ENCODE peak calls at places on chromosomes 2 and 18, in eight cellular contexts. One of them, this sample, is unnamed.

GRCh38 chr2:19899853-19900525 is 1.8 kb downstream of the TTC32 start:
- DNase-seq in A549: no peak
- DNase-seq in kidney: no peak
- DNase-seq in lower lobe of right lung: no peak
- DNase-seq in esophagus muscularis mucosa: no peak
- DNase-seq in Panc1: no peak
- DNase-seq in thoracic aorta: no peak
- DNase-seq in neural progenitor cell: no peak
- DNase-seq in this sample: no peak

GRCh38 chr2:33015421-33016142 is 68.8 kb downstream of the LTBP1 start:
- DNase-seq in Panc1: no peak
- DNase-seq in neural progenitor cell: no peak
- DNase-seq in A549: peak; percentile 89
- DNase-seq in kidney: no peak
- DNase-seq in thoracic aorta: no peak
- DNase-seq in esophagus muscularis mucosa: peak; percentile 86
- DNase-seq in lower lobe of right lung: no peak
- DNase-seq in this sample: no peak

GRCh38 chr2:46943881-46944798 is 28.5 kb upstream of the MCFD2 start:
- DNase-seq in neural progenitor cell: no peak
- DNase-seq in kidney: no peak
- DNase-seq in lower lobe of right lung: no peak
- DNase-seq in esophagus muscularis mucosa: no peak
- DNase-seq in A549: no peak
- DNase-seq in thoracic aorta: no peak
- DNase-seq in Panc1: no peak
- DNase-seq in this sample: no peak

GRCh38 chr18:10864722-10865121 is 284.6 kb downstream of the PIEZO2 start:
- DNase-seq in thoracic aorta: no peak
- DNase-seq in neural progenitor cell: no peak
- DNase-seq in lower lobe of right lung: no peak
- DNase-seq in esophagus muscularis mucosa: no peak
- DNase-seq in A549: no peak
- DNase-seq in Panc1: no peak
- DNase-seq in kidney: no peak
- DNase-seq in this sample: no peak

GRCh38 chr2:214019229-214019972 is 391.5 kb upstream of the VWC2L start:
- DNase-seq in thoracic aorta: peak; percentile 52
- DNase-seq in A549: peak; percentile 87
- DNase-seq in esophagus muscularis mucosa: no peak
- DNase-seq in kidney: no peak
- DNase-seq in Panc1: peak; percentile 81
- DNase-seq in neural progenitor cell: no peak
- DNase-seq in lower lobe of right lung: no peak
- DNase-seq in this sample: no peak

GRCh38 chr2:63218800-63219511 is 168.3 kb downstream of the OTX1 start:
- DNase-seq in thoracic aorta: no peak
- DNase-seq in A549: no peak
- DNase-seq in lower lobe of right lung: no peak
- DNase-seq in esophagus muscularis mucosa: no peak
- DNase-seq in Panc1: no peak
- DNase-seq in kidney: no peak
- DNase-seq in neural progenitor cell: no peak
- DNase-seq in this sample: no peak

GRCh38 chr2:1910562-1911256 is 166.4 kb upstream of the PXDN start:
- DNase-seq in neural progenitor cell: no peak
- DNase-seq in A549: no peak
- DNase-seq in Panc1: no peak
- DNase-seq in esophagus muscularis mucosa: no peak
- DNase-seq in lower lobe of right lung: no peak
- DNase-seq in thoracic aorta: no peak
- DNase-seq in kidney: no peak
- DNase-seq in this sample: peak; percentile 41

GRCh38 chr2:54504866-54505265 is 48.7 kb downstream of the SPTBN1 start:
- DNase-seq in neural progenitor cell: no peak
- DNase-seq in A549: no peak
- DNase-seq in thoracic aorta: no peak
- DNase-seq in esophagus muscularis mucosa: no peak
- DNase-seq in kidney: no peak
- DNase-seq in lower lobe of right lung: no peak
- DNase-seq in Panc1: no peak
- DNase-seq in this sample: no peak

GRCh38 chr2:118990757-118991545 is 49.0 kb downstream of the MARCO start:
- DNase-seq in esophagus muscularis mucosa: no peak
- DNase-seq in kidney: peak; percentile 23
- DNase-seq in neural progenitor cell: no peak
- DNase-seq in lower lobe of right lung: no peak
- DNase-seq in Panc1: no peak
- DNase-seq in A549: no peak
- DNase-seq in thoracic aorta: no peak
- DNase-seq in this sample: peak; percentile 56

GRCh38 chr2:134722728-134723127 is 3.9 kb upstream of the TMEM163 start:
- DNase-seq in thoracic aorta: no peak
- DNase-seq in neural progenitor cell: peak; percentile 31
- DNase-seq in Panc1: no peak
- DNase-seq in kidney: no peak
- DNase-seq in A549: no peak
- DNase-seq in esophagus muscularis mucosa: peak; percentile 75
- DNase-seq in lower lobe of right lung: no peak
- DNase-seq in this sample: peak; percentile 35

GRCh38 chr2:184031402-184032147 is 566.8 kb upstream of the ZNF804A start:
- DNase-seq in Panc1: no peak
- DNase-seq in A549: no peak
- DNase-seq in kidney: no peak
- DNase-seq in esophagus muscularis mucosa: no peak
- DNase-seq in thoracic aorta: no peak
- DNase-seq in lower lobe of right lung: no peak
- DNase-seq in neural progenitor cell: peak; percentile 58
- DNase-seq in this sample: no peak

GRCh38 chr2:98548920-98549818 is 59.1 kb downstream of the COA5 start:
- DNase-seq in lower lobe of right lung: no peak
- DNase-seq in esophagus muscularis mucosa: no peak
- DNase-seq in A549: no peak
- DNase-seq in kidney: no peak
- DNase-seq in neural progenitor cell: no peak
- DNase-seq in Panc1: no peak
- DNase-seq in thoracic aorta: no peak
- DNase-seq in this sample: no peak

GRCh38 chr18:78754311-78755043 is 225.1 kb upstream of the SALL3 start:
- DNase-seq in lower lobe of right lung: peak; percentile 22
- DNase-seq in thoracic aorta: no peak
- DNase-seq in Panc1: no peak
- DNase-seq in kidney: no peak
- DNase-seq in neural progenitor cell: no peak
- DNase-seq in A549: no peak
- DNase-seq in esophagus muscularis mucosa: no peak
- DNase-seq in this sample: peak; percentile 3

GRCh38 chr2:199274-199966 is 64.4 kb downstream of the SH3YL1 start:
- DNase-seq in kidney: no peak
- DNase-seq in Panc1: no peak
- DNase-seq in thoracic aorta: no peak
- DNase-seq in A549: no peak
- DNase-seq in lower lobe of right lung: no peak
- DNase-seq in esophagus muscularis mucosa: peak; percentile 86
- DNase-seq in neural progenitor cell: no peak
- DNase-seq in this sample: no peak

GRCh38 chr2:23480991-23481797 is 96.2 kb downstream of the KLHL29 start:
- DNase-seq in Panc1: peak; percentile 63
- DNase-seq in thoracic aorta: no peak
- DNase-seq in esophagus muscularis mucosa: no peak
- DNase-seq in A549: peak; percentile 72
- DNase-seq in lower lobe of right lung: no peak
- DNase-seq in neural progenitor cell: no peak
- DNase-seq in kidney: peak; percentile 42
- DNase-seq in this sample: no peak

GRCh38 chr2:2797797-2798196 is 466.7 kb upstream of the MYT1L start:
- DNase-seq in lower lobe of right lung: no peak
- DNase-seq in A549: no peak
- DNase-seq in Panc1: no peak
- DNase-seq in esophagus muscularis mucosa: peak; percentile 53
- DNase-seq in kidney: no peak
- DNase-seq in thoracic aorta: no peak
- DNase-seq in neural progenitor cell: no peak
- DNase-seq in this sample: no peak

GRCh38 chr2:166373105-166373504 is 2.6 kb downstream of the SCN9A start:
- DNase-seq in neural progenitor cell: no peak
- DNase-seq in lower lobe of right lung: no peak
- DNase-seq in Panc1: no peak
- DNase-seq in thoracic aorta: no peak
- DNase-seq in kidney: no peak
- DNase-seq in esophagus muscularis mucosa: no peak
- DNase-seq in A549: no peak
- DNase-seq in this sample: no peak

GRCh38 chr2:45224996-45225380 is 215.7 kb upstream of the SIX2 start:
- DNase-seq in neural progenitor cell: no peak
- DNase-seq in thoracic aorta: no peak
- DNase-seq in lower lobe of right lung: no peak
- DNase-seq in Panc1: no peak
- DNase-seq in kidney: no peak
- DNase-seq in A549: no peak
- DNase-seq in esophagus muscularis mucosa: peak; percentile 34
- DNase-seq in this sample: no peak
- H3K27ac ChIP-seq in neural progenitor cell: no peak overlapping the region
- H3K27ac ChIP-seq in thoracic aorta: no peak overlapping the region
- H3K27ac ChIP-seq in lower lobe of right lung: no peak overlapping the region
- H3K27ac ChIP-seq in Panc1: no peak overlapping the region
- H3K27ac ChIP-seq in kidney: no peak overlapping the region
- H3K27ac ChIP-seq in A549: no peak overlapping the region
- H3K27ac ChIP-seq in esophagus muscularis mucosa: no peak overlapping the region
- H3K27ac ChIP-seq in this sample: no peak overlapping the region

DNA sequence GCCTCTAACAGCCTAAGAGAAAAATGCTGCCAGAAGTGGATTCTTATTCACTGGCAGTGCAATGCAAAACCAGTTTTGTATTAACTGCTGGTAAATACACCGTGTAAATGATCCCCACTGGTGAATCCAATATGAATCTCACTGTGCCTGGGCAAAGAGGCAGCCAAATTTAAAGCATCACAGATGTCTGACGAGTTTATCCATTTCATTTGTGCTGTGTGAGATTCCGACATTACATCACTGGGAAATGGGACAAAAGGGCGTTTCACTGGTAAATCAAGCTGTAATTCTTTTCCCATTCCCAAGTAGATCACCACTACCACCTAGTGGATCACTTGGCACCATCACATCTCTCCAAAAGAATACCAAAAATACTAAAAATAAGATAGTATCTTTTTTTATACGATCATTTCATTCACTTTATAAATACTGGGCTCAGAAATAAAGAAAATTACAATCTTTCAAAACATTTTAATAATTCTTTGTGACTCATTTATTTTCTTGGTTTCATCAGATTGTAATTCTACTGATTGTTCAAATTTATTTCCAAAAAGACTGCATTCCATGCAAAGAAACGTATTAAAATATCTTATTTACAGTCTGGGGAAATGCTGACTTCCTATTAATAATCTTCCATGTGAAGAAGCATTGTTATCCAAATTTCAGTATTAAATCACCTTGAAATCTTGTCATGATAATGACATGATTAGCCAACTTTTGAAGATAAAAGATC is 125.6 kb downstream of the GRB14 start:
- DNase-seq in lower lobe of right lung: no peak
- DNase-seq in kidney: no peak
- DNase-seq in thoracic aorta: no peak
- DNase-seq in neural progenitor cell: peak; percentile 77
- DNase-seq in A549: peak; percentile 72
- DNase-seq in Panc1: peak; percentile 33
- DNase-seq in esophagus muscularis mucosa: no peak
- DNase-seq in this sample: peak; percentile 19
- TF ChIP-seq CTCF in lower lobe of right lung: peak; percentile 27
- TF ChIP-seq CTCF in kidney: peak; percentile 45
- TF ChIP-seq CTCF in thoracic aorta: no peak
- TF ChIP-seq CTCF in neural progenitor cell: peak; percentile 85
- TF ChIP-seq CTCF in A549: peak; percentile 80
- TF ChIP-seq CTCF in Panc1: peak; percentile 77
- TF ChIP-seq CTCF in esophagus muscularis mucosa: peak; percentile 22
- TF ChIP-seq CTCF in this sample: peak; percentile 52

GRCh38 chr2:37698931-37699481 is 27.6 kb upstream of the CDC42EP3 start:
- DNase-seq in neural progenitor cell: no peak
- DNase-seq in Panc1: no peak
- DNase-seq in A549: no peak
- DNase-seq in esophagus muscularis mucosa: no peak
- DNase-seq in thoracic aorta: no peak
- DNase-seq in kidney: no peak
- DNase-seq in lower lobe of right lung: no peak
- DNase-seq in this sample: no peak
- H3K27ac ChIP-seq in neural progenitor cell: no peak overlapping the region
- H3K27ac ChIP-seq in Panc1: no peak overlapping the region
- H3K27ac ChIP-seq in A549: peak overlapping the region; percentile 60
- H3K27ac ChIP-seq in esophagus muscularis mucosa: no peak overlapping the region
- H3K27ac ChIP-seq in thoracic aorta: no peak overlapping the region
- H3K27ac ChIP-seq in kidney: no peak overlapping the region
- H3K27ac ChIP-seq in lower lobe of right lung: no peak overlapping the region
- H3K27ac ChIP-seq in this sample: no peak overlapping the region

DNA sequence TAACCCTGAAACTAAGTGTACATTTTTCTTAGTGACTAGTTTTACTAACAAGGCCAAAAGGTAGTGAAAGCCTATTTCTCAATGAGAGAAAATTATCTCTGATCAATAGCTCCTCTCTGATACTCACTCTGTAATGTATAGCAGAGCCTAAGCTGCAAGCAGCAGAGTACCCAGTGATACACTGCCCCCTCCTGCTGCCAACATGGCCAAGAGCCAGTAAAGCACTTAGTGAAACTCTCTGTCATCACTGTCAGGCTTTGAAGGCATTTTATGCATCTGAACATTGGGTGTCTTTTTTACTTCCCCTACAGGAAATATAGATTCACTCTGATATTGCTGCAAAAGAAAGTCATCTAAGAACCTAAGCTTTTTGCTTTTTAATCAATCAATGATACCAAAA is 784.1 kb upstream of the CDH7 start:
- DNase-seq in esophagus muscularis mucosa: no peak
- DNase-seq in Panc1: no peak
- DNase-seq in thoracic aorta: no peak
- DNase-seq in neural progenitor cell: peak; percentile 46
- DNase-seq in lower lobe of right lung: no peak
- DNase-seq in A549: no peak
- DNase-seq in kidney: no peak
- DNase-seq in this sample: no peak
- TF ChIP-seq CTCF in esophagus muscularis mucosa: no peak
- TF ChIP-seq CTCF in Panc1: no peak
- TF ChIP-seq CTCF in thoracic aorta: no peak
- TF ChIP-seq CTCF in neural progenitor cell: peak; percentile 54
- TF ChIP-seq CTCF in lower lobe of right lung: no peak
- TF ChIP-seq CTCF in A549: no peak
- TF ChIP-seq CTCF in kidney: no peak
- TF ChIP-seq CTCF in this sample: peak; percentile 4

This sample was measured in WERI-Rb-1.